ENCODE peak calls at places on chromosome 15, in seven cellular contexts. J is endothelial cell of umbilical vein; M is CD8-positive, alpha-beta T cell; N is heart right ventricle; O is sigmoid colon; C is heart left ventricle; S is transverse colon. T is an unnamed sample.

GRCh38 chr15:35168464-35168863 is 83.4 kb upstream of the NANOGP8 start:
- DNase-seq in J (peak; percentile 69), M (no peak), N (no peak), O (no peak), C (no peak), S (no peak), T (no peak)

GRCh38 chr15:44710236-44711088 is 661 bp downstream of the PATL2 start:
- DNase-seq in J (no peak), M (peak; percentile 61), N (no peak), O (peak; percentile 70), C (peak; percentile 54), S (peak; percentile 63), T (no peak)

GRCh38 chr15:48052871-48053383 is 67.9 kb upstream of the SLC24A5 start:
- DNase-seq in J (no peak), M (no peak), N (no peak), O (no peak), C (no peak), S (no peak), T (no peak)

GRCh38 chr15:66960519-66960918 is 104.9 kb upstream of the SMAD3 start:
- DNase-seq in J (no peak), M (no peak), N (no peak), O (no peak), C (no peak), S (no peak), T (no peak)

GRCh38 chr15:74869726-74870407 is 3.3 kb downstream of the SCAMP2 start:
- DNase-seq in J (peak; percentile 43), M (no peak), N (peak; percentile 59), O (peak; percentile 88), C (peak; percentile 73), S (peak; percentile 81), T (peak; percentile 37)

GRCh38 chr15:31280037-31280830 is 46.4 kb upstream of the KLF13 start:
- DNase-seq in J (no peak), M (no peak), N (peak; percentile 27), O (peak; percentile 67), C (peak; percentile 20), S (peak; percentile 14), T (peak; percentile 46)

GRCh38 chr15:31471731-31472430 is 145.2 kb downstream of the KLF13 start:
- DNase-seq in J (no peak), M (no peak), N (no peak), O (no peak), C (no peak), S (no peak), T (no peak)

GRCh38 chr15:90101969-90102890 is at the start of gene IDH2:
- DNase-seq in J (peak; percentile 87), M (peak; percentile 61), N (peak; percentile 86), O (peak; percentile 89), C (peak; percentile 87), S (peak; percentile 87), T (peak; percentile 77)

GRCh38 chr15:57463360-57463759 is 87.1 kb downstream of the CGNL1 start:
- DNase-seq in J (no peak), M (no peak), N (no peak), O (no peak), C (no peak), S (no peak), T (no peak)

GRCh38 chr15:90320885-90321278 is 31.2 kb upstream of the ZNF774 start:
- DNase-seq in J (no peak), M (no peak), N (no peak), O (no peak), C (no peak), S (no peak), T (no peak)

DNA sequence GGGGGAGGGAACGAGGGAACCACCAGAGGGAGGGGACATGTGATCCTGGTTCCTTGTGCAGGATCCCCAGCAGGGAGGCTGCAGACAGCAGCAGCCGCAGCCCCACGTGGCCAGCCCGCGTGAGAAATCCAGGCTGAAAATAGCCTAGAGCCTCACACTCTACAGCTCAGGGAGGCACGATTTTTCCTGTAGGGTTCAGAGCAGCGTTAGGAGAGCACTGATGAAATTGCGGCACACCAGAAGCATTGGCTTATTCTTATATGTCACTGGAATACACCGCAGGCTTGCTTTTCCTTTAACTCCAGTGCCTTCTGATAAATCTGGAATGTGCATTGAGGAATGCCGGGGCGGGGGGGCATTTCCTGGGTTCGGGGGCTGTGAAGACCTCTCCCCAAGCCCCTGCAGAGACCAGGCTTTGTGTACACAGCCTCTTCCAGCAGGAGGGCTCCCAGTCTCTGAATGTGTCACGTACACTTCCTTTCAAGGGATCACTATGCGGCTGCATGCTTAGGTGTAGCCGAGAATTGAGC is 193.0 kb downstream of the ATP10A start:
- DNase-seq in J (no peak), M (no peak), N (peak; percentile 68), O (peak; percentile 89), C (peak; percentile 79), S (peak; percentile 21), T (peak; percentile 30)
- H3K27ac ChIP-seq in J (no peak overlapping the region), M (no peak overlapping the region), N (peak overlapping the region; percentile 73), O (peak overlapping the region; percentile 68), C (peak overlapping the region; percentile 61), S (peak overlapping the region; percentile 50), T (peak overlapping the region; percentile 63)

DNA sequence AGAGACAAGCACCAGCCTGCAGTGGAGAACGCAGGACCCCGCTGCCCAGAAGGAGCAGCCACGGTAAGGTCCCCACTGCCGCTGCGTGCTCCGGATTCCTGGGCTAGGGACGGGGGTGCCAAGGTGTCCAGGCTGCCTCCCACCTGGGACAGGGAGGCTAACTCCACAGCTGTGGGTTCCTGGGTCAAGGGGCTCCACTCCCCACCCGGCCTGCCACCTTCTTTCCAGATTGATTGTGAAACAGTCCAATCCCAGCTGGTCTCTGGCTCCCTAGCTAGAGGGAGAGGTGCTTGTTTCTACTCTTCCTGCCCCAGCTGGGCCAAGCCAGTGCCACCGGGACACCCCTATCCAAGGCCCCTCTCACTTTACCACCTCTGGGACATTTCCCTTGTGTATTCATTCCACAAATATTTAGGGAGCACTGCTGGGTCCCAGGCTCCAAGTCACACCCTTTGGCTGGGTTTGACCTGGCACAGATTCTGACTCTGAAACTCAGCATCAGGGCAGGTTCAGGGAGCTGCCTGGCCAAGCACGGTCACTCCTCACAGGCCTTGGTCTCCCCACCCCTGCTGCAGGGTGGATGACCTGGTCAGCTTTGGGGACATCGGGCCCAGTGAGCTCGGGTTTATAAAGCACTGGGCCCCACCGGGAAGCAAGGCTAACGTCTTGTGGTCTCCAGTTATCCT is 1.9 kb downstream of the PAK6 start:
- DNase-seq in J (no peak), M (no peak), N (no peak), O (peak; percentile 50), C (no peak), S (no peak), T (no peak)
- H3K27ac ChIP-seq in J (no peak overlapping the region), M (no peak overlapping the region), N (no peak overlapping the region), O (no peak overlapping the region), C (no peak overlapping the region), S (no peak overlapping the region), T (no peak overlapping the region)

GRCh38 chr15:100968043-100968966 is 49.1 kb downstream of the LRRK1 start:
- DNase-seq in J (no peak), M (no peak), N (no peak), O (no peak), C (no peak), S (no peak), T (no peak)
- H3K27ac ChIP-seq in J (no peak overlapping the region), M (no peak overlapping the region), N (no peak overlapping the region), O (no peak overlapping the region), C (no peak overlapping the region), S (no peak overlapping the region), T (no peak overlapping the region)

DNA sequence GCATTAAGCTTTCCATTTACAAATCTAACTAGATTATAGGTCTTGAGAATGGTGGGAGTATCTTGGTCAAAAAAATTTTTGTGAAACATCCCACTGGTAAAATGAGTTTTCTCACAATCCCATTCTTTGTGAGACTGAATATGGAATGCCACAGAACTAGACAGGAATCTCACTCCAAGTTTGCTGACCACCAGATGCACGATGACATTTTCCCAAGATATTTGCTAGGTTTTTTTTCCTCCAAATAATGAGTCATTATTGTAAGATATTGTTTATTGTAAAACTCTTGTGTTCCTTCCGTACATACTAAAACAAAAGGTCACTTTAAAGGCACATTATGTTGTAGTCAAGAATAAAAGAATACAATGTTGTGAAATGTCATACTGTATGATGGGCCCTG is 53.9 kb downstream of the COPS2 start:
- DNase-seq in J (peak; percentile 44), M (no peak), N (no peak), O (no peak), C (no peak), S (no peak), T (no peak)
- H3K27ac ChIP-seq in J (no peak overlapping the region), M (no peak overlapping the region), N (no peak overlapping the region), O (no peak overlapping the region), C (no peak overlapping the region), S (no peak overlapping the region), T (no peak overlapping the region)

GRCh38 chr15:94162946-94163345 is 68.4 kb upstream of the MCTP2 start:
- DNase-seq in J (no peak), M (no peak), N (no peak), O (no peak), C (no peak), S (no peak), T (no peak)
- H3K27ac ChIP-seq in J (no peak overlapping the region), M (no peak overlapping the region), N (no peak overlapping the region), O (no peak overlapping the region), C (no peak overlapping the region), S (no peak overlapping the region), T (no peak overlapping the region)

T was measured in caudate nucleus.